ENCODE peak calls at places on chromosomes 2 and 18, in five cellular contexts. One of them, this sample, is unnamed.
A peak's percentile ranks its signal among the peaks of the same experiment; 100 is the strongest.

GRCh38 chr2:206980413-206980812 is 41.1 kb downstream of the CPO start:
- DNase-seq in HTR-8/SVneo: no peak
- DNase-seq in fibroblast of pulmonary artery: no peak
- DNase-seq in H54: no peak
- DNase-seq in T1000: no peak
- DNase-seq in this sample: no peak

GRCh38 chr2:165408191-165408590 is 61.3 kb upstream of the CSRNP3 start:
- DNase-seq in HTR-8/SVneo: no peak
- DNase-seq in fibroblast of pulmonary artery: peak; percentile 14
- DNase-seq in H54: no peak
- DNase-seq in T1000: no peak
- DNase-seq in this sample: no peak

GRCh38 chr2:219969508-219969907 is 342.1 kb downstream of the SLC4A3 start:
- DNase-seq in HTR-8/SVneo: peak; percentile 44
- DNase-seq in fibroblast of pulmonary artery: peak; percentile 1
- DNase-seq in H54: peak; percentile 35
- DNase-seq in T1000: no peak
- DNase-seq in this sample: peak; percentile 20

GRCh38 chr2:37276291-37276690 is 44.8 kb downstream of the NDUFAF7 start:
- DNase-seq in HTR-8/SVneo: no peak
- DNase-seq in fibroblast of pulmonary artery: peak; percentile 60
- DNase-seq in H54: no peak
- DNase-seq in T1000: no peak
- DNase-seq in this sample: no peak

GRCh38 chr2:12155308-12156061 is 409.1 kb downstream of the LPIN1 start:
- DNase-seq in HTR-8/SVneo: peak; percentile 31
- DNase-seq in fibroblast of pulmonary artery: peak; percentile 92
- DNase-seq in H54: peak; percentile 56
- DNase-seq in T1000: no peak
- DNase-seq in this sample: peak; percentile 80

GRCh38 chr2:160291382-160291781 is 91.3 kb upstream of the ITGB6 start:
- DNase-seq in HTR-8/SVneo: no peak
- DNase-seq in fibroblast of pulmonary artery: no peak
- DNase-seq in H54: no peak
- DNase-seq in T1000: no peak
- DNase-seq in this sample: no peak

GRCh38 chr2:223042704-223043118 is 9.3 kb upstream of the KCNE4 start:
- DNase-seq in HTR-8/SVneo: no peak
- DNase-seq in fibroblast of pulmonary artery: no peak
- DNase-seq in H54: no peak
- DNase-seq in T1000: no peak
- DNase-seq in this sample: no peak

GRCh38 chr2:64951306-64951953 is 37.8 kb upstream of the SLC1A4 start:
- DNase-seq in HTR-8/SVneo: no peak
- DNase-seq in fibroblast of pulmonary artery: no peak
- DNase-seq in H54: no peak
- DNase-seq in T1000: no peak
- DNase-seq in this sample: no peak

GRCh38 chr18:55097406-55098170 is 138.3 kb upstream of the CCDC68 start:
- DNase-seq in HTR-8/SVneo: peak; percentile 11
- DNase-seq in fibroblast of pulmonary artery: peak; percentile 51
- DNase-seq in H54: peak; percentile 13
- DNase-seq in T1000: no peak
- DNase-seq in this sample: peak; percentile 55